ENCODE peak calls at places on chromosomes 4 and X, in six cellular contexts. L, G, O, R, Z and P are unnamed samples.
A peak's percentile ranks its signal among the peaks of the same experiment; 100 is the strongest.

GRCh38 chr4:11367371-11367770 is 61.3 kb downstream of the HS3ST1 start:
- DNase-seq in R (peak; percentile 48), O (peak; percentile 12), G (no peak), L (peak; percentile 50), Z (no peak), P (no peak)

GRCh38 chr4:83267121-83267834 is 17.3 kb downstream of the COQ2 start:
- DNase-seq in L (no peak), O (no peak), R (no peak), Z (no peak), G (no peak), P (peak; percentile 42)

GRCh38 chr4:48033825-48034413 is 17.3 kb downstream of the NIPAL1 start:
- DNase-seq in G (no peak), L (peak; percentile 31), O (peak; percentile 34), Z (peak; percentile 79), R (no peak), P (no peak)

GRCh38 chrX:1491851-1492349 is 39.2 kb upstream of the ASMTL start:
- DNase-seq in Z (peak; percentile 97), O (no peak), L (no peak), G (peak; percentile 47), R (no peak), P (no peak)

GRCh38 chrX:49039598-49040375 is 3.4 kb downstream of the TFE3 start:
- DNase-seq in R (peak; percentile 83), O (peak; percentile 88), G (peak; percentile 81), L (peak; percentile 93), Z (peak; percentile 68), P (peak; percentile 55)

GRCh38 chr4:66972087-66972486 is 573.2 kb downstream of the CENPC start:
- DNase-seq in G (no peak), Z (no peak), O (no peak), L (no peak), R (no peak), P (no peak)

GRCh38 chr4:15665738-15666365 is 10.7 kb upstream of the FBXL5 start:
- DNase-seq in R (no peak), L (peak; percentile 21), G (no peak), Z (no peak), O (peak; percentile 95), P (no peak)

GRCh38 chr4:143699331-143700059 is 980 bp downstream of the FREM3 start:
- DNase-seq in O (no peak), G (no peak), L (no peak), R (no peak), Z (no peak), P (no peak)

GRCh38 chrX:118730500-118731247 is 3.3 kb downstream of the IL13RA1 start:
- DNase-seq in Z (no peak), L (no peak), O (peak; percentile 58), R (no peak), G (no peak), P (no peak)

GRCh38 chr4:41670530-41670929 is 78.0 kb downstream of the PHOX2B start:
- DNase-seq in G (no peak), Z (no peak), O (no peak), R (no peak), L (no peak), P (no peak)

GRCh38 chr4:84615355-84615754 is 32.4 kb downstream of the CDS1 start:
- DNase-seq in R (no peak), G (no peak), Z (no peak), L (no peak), O (no peak), P (no peak)

GRCh38 chr4:6112606-6113290 is 87.6 kb downstream of the JAKMIP1 start:
- DNase-seq in L (no peak), G (no peak), O (no peak), R (no peak), Z (no peak), P (no peak)

GRCh38 chr4:11218692-11219091 is 210.0 kb downstream of the HS3ST1 start:
- DNase-seq in R (no peak), L (no peak), G (no peak), O (no peak), Z (no peak), P (no peak)

GRCh38 chr4:75512336-75513211 is 1.6 kb downstream of the RCHY1 start:
- DNase-seq in G (no peak), L (no peak), O (peak; percentile 48), R (peak; percentile 31), Z (peak; percentile 60), P (no peak)

GRCh38 chr4:139884438-139884837 is 218.8 kb downstream of the MGST2 start:
- DNase-seq in L (no peak), R (no peak), Z (no peak), O (no peak), G (no peak), P (no peak)

GRCh38 chr4:2064276-2064991 is 5.3 kb downstream of the NAT8L start:
- DNase-seq in Z (no peak), R (no peak), G (no peak), L (no peak), O (no peak), P (no peak)

GRCh38 chr4:55553442-55553841 is 6.7 kb upstream of the CLOCK start:
- DNase-seq in L (no peak), R (peak; percentile 44), G (no peak), Z (peak; percentile 10), O (peak; percentile 79), P (no peak)

GRCh38 chrX:136622568-136622967 is 25.4 kb upstream of the CD40LG start:
- DNase-seq in G (no peak), R (no peak), O (no peak), L (no peak), Z (no peak), P (no peak)

GRCh38 chr4:8641256-8641655 is 48.7 kb downstream of the CPZ start:
- DNase-seq in R (no peak), O (no peak), L (no peak), Z (no peak), G (peak; percentile 53), P (no peak)

GRCh38 chr4:155371432-155372043 is 5.2 kb downstream of the MAP9 start:
- DNase-seq in L (peak; percentile 40), Z (peak; percentile 54), R (no peak), O (peak; percentile 5), G (no peak), P (no peak)

GRCh38 chr4:1022739-1023066 is 11.3 kb downstream of the FGFRL1 start:
- DNase-seq in R (no peak), O (no peak), Z (no peak), G (no peak), L (no peak), P (no peak)

GRCh38 chr4:23930750-23931488 is 41.1 kb upstream of the PPARGC1A start:
- DNase-seq in G (peak; percentile 74), O (no peak), L (peak; percentile 84), Z (no peak), R (peak; percentile 50), P (peak; percentile 44)

GRCh38 chr4:29326816-29327215 is 1393.4 kb upstream of the PCDH7 start:
- DNase-seq in L (no peak), Z (no peak), O (peak; percentile 1), R (no peak), G (no peak), P (no peak)

DNA sequence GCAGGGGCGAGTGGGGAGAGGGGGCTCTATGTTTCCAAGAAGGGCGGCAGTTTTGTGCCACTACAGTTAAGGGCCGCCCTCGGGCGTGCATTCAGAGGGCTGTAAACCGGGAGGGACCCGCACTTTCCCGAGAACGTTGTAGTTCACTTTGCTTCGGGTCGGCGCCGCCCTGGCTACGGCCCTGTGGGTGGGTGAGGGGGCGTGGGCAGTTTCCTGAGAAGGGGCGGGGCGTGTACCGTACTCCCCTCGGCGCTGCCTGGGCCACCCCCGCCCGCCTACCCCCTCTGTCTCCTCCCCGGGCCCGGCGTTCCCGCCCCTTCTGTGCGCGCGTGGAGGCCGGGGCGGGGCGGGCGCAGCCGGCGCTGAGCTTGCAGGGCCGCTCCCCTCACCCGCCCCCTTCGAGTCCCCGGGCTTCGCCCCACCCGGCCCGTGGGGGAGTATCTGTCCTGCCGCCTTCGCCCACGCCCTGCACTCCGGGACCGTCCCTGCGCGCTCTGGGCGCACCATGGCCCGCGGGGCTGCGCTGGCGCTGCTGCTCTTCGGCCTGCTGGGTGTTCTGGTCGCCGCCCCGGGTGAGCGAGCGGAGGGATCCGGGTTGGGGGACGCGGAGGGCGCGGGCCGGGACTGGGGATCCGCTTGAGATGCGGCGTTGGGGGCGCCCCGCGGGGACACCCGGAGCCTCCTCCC is at the start of gene CD99:
- DNase-seq in G (peak; percentile 96), Z (peak; percentile 85), R (peak; percentile 89), L (peak; percentile 97), O (peak; percentile 77), P (no peak)
- H3K4me3 ChIP-seq in G (peak within 1 kb of the TSS; percentile 99), Z (peak within 1 kb of the TSS; percentile 77), R (peak within 1 kb of the TSS; percentile 86), L (peak within 1 kb of the TSS; percentile 97), O (peak within 1 kb of the TSS; percentile 71), P (peak within 1 kb of the TSS; percentile 85)

DNA sequence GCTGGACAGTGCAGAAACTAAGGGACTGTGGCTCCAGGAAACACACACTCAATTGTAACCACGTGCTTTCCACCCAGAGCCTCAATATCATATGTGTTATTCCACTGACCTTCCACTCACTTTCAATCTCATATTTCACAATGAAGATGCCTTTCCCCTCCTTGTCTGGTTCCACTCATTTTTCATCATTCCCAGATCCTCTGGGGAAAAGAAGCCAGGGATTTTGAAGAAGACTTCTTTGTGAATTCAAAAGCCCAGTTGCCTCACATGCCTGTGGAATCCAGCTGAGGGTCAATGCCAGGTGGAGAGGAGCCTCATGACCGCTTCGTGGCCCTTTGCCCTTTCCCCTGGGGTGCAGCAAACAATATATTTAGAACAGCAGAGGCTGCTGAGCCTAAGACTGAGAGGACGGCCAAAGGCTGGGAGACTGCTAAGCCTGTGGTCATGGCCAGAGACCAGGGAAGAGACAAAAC is 91.7 kb downstream of the BMP15 start:
- DNase-seq in G (no peak), O (no peak), Z (no peak), R (no peak), L (no peak), P (no peak)
- TF ChIP-seq CTCF in G (no peak), O (no peak), Z (no peak), R (no peak), L (no peak), P (no peak)

DNA sequence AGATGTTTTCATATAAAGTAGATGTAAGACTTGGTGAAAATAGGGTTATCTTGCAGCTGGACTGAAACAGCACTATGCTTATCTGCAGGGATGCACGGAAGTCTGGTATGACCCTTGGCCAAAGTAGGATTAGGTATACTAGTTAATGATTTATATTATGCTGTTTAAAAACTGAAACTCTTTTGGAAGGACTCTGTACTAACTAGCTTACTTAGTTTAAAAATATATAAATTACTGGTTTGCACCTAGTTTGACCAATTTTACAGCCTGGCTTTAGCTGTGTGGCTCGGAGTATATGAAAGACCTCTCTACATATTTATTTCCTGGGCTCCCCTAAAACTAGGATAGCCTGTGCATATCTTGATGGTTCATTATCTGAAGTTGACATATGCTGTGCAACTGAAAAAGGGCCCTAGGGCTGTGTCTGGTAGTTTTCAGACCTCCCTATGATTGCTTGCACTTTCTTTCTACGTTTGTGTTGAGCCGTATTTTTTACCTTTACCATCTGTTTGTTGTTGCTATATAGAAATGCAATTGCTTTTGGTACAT is 89.2 kb downstream of the TMEM144 start:
- DNase-seq in L (peak; percentile 30), R (no peak), Z (no peak), O (no peak), G (no peak), P (no peak)
- H3K4me3 ChIP-seq in L (no peak overlapping the region), R (no peak overlapping the region), Z (no peak overlapping the region), O (no peak overlapping the region), G (no peak overlapping the region), P (no peak overlapping the region)

GRCh38 chrX:36957425-36958328 is 50.5 kb upstream of the FAM47C start:
- DNase-seq in G (peak; percentile 79), O (no peak), R (peak; percentile 32), L (peak; percentile 70), Z (no peak), P (no peak)
- TF ChIP-seq CTCF in G (peak; percentile 17), O (no peak), R (no peak), L (peak; percentile 28), Z (no peak), P (peak; percentile 35)